ENCODE peak calls at places on chromosomes 2 and 18, in nine cellular contexts. H is NAMALWA, X is aorta, V is fibroblast of the conjunctiva, P is left ventricle myocardium inferior, M is uterus, Y is kidney glomerular epithelial cell, D is H9, I is MCF 10A. C is an unnamed sample.

GRCh38 chr2:152743004-152743403 is 24.6 kb downstream of the ARL6IP6 start:
- DNase-seq in H (peak; percentile 47), X (no peak), V (no peak), P (no peak), M (no peak), Y (peak; percentile 49), D (no peak), I (peak; percentile 41), C (no peak)

GRCh38 chr2:145601306-145601925 is 1081.5 kb upstream of the ZEB2 start:
- DNase-seq in H (no peak), X (no peak), V (no peak), P (no peak), M (no peak), Y (no peak), D (no peak), I (no peak), C (no peak)

GRCh38 chr2:176122633-176123482 is at the start of gene HOXD9:
- DNase-seq in H (no peak), X (peak; percentile 93), V (no peak), P (no peak), M (peak; percentile 92), Y (no peak), D (peak; percentile 67), I (no peak), C (peak; percentile 65)

GRCh38 chr2:2664989-2665833 is 334.1 kb upstream of the MYT1L start:
- DNase-seq in H (no peak), X (no peak), V (no peak), P (no peak), M (no peak), Y (peak; percentile 3), D (no peak), I (no peak), C (no peak)

GRCh38 chr2:238096311-238097011 is 3.7 kb upstream of the ESPNL start:
- DNase-seq in H (no peak), X (no peak), V (no peak), P (no peak), M (no peak), Y (no peak), D (peak; percentile 76), I (no peak), C (no peak)

GRCh38 chr2:240168546-240169361 is 28.3 kb upstream of the OTOS start:
- DNase-seq in H (no peak), X (peak; percentile 65), V (no peak), P (no peak), M (no peak), Y (no peak), D (no peak), I (no peak), C (no peak)

GRCh38 chr2:152694161-152694661 is 23.1 kb downstream of the PRPF40A start:
- DNase-seq in H (no peak), X (no peak), V (no peak), P (no peak), M (no peak), Y (peak; percentile 64), D (no peak), I (peak; percentile 17), C (no peak)

GRCh38 chr18:43012951-43013350 is 102.5 kb downstream of the RIT2 start:
- DNase-seq in H (no peak), X (no peak), V (no peak), P (no peak), M (no peak), Y (no peak), D (no peak), I (peak; percentile 66), C (no peak)

GRCh38 chr2:220365023-220365422 is 737.6 kb downstream of the SLC4A3 start:
- DNase-seq in H (no peak), X (no peak), V (peak; percentile 49), P (no peak), M (no peak), Y (no peak), D (no peak), I (peak; percentile 48), C (no peak)

GRCh38 chr2:70688427-70688826 is 79.6 kb downstream of the ADD2 start:
- DNase-seq in H (no peak), X (no peak), V (no peak), P (no peak), M (no peak), Y (no peak), D (peak; percentile 4), I (no peak), C (no peak)